ENCODE peak calls at places on chromosomes 11 and 22, in ten cellular contexts. T is body of pancreas; V is epithelial cell of esophagus; H is NCI-H774; Z is effector memory CD4-positive, alpha-beta T cell; X is NCI-H69; K is substantia nigra; G is HTR-8/SVneo; S is activated naive CD4-positive, alpha-beta T cell treated with anti-CD3 and anti-CD28 coated beads, Interleukin-2, amount 50 U/mL, for 16 hours; B is stimulated activated CD8-positive, alpha-beta memory T cell treated with anti-CD3 and anti-CD28 coated beads, Interleukin-15, amount 100 ng/mL, for 24 hours. F is an unnamed sample.

GRCh38 chr11:109123811-109124787 is 297.9 kb upstream of the C11orf87 start:
- DNase-seq in S (no peak), V (no peak), K (no peak), Z (no peak), B (no peak), G (no peak), X (peak), H (no peak), T (peak), F (no peak)

GRCh38 chr22:37020192-37020479 is 594 bp downstream of the MPST start:
- DNase-seq in G (no peak), K (no peak), H (no peak), T (peak), B (no peak), Z (no peak), X (peak), V (peak), S (no peak), F (peak)

GRCh38 chr22:37794376-37794775 is 13.4 kb upstream of the GCAT start:
- DNase-seq in S (no peak), K (no peak), G (no peak), Z (no peak), V (no peak), H (no peak), X (no peak), B (no peak), T (no peak), F (no peak)

GRCh38 chr11:19577849-19578619 is 134.6 kb upstream of the NAV2 start:
- DNase-seq in H (no peak), G (no peak), K (no peak), T (peak), Z (no peak), B (no peak), X (no peak), V (no peak), S (no peak), F (no peak)

GRCh38 chr11:134818531-134818930 is 406.5 kb upstream of the B3GAT1 start:
- DNase-seq in V (peak), B (no peak), T (no peak), S (no peak), H (no peak), Z (no peak), K (no peak), G (no peak), X (no peak), F (no peak)

GRCh38 chr11:69044111-69045013 is 4.4 kb upstream of the TPCN2 start:
- DNase-seq in V (peak), K (peak), S (no peak), B (no peak), G (peak), Z (no peak), H (peak), X (peak), T (peak), F (peak)

GRCh38 chr22:32013200-32013599 is 29.9 kb upstream of the SLC5A1 start:
- DNase-seq in S (no peak), X (no peak), H (no peak), K (no peak), T (no peak), Z (no peak), V (no peak), B (no peak), G (no peak), F (no peak)

GRCh38 chr22:41768420-41768819 is 32.1 kb upstream of the CCDC134 start:
- DNase-seq in G (no peak), T (no peak), Z (no peak), X (no peak), K (no peak), V (peak), H (no peak), B (no peak), S (no peak), F (no peak)

GRCh38 chr11:84526250-84526649 is 1100.9 kb downstream of the DLG2 start:
- DNase-seq in S (no peak), G (no peak), H (no peak), T (no peak), X (no peak), K (no peak), V (no peak), B (no peak), Z (no peak), F (no peak)

GRCh38 chr11:61616443-61616842 is 35.6 kb upstream of the SYT7 start:
- DNase-seq in X (no peak), G (no peak), V (peak), T (no peak), K (no peak), Z (no peak), H (no peak), B (no peak), S (no peak), F (no peak)

GRCh38 chr11:108223449-108224149 is 732 bp downstream of the ATM start:
- DNase-seq in V (no peak), X (peak), K (no peak), T (no peak), S (peak), G (no peak), H (no peak), Z (no peak), B (no peak), F (peak)

GRCh38 chr22:27820896-27821866 is 19.6 kb upstream of the MN1 start:
- DNase-seq in G (no peak), Z (no peak), B (no peak), T (peak), V (no peak), S (no peak), H (no peak), K (no peak), X (no peak), F (no peak)

GRCh38 chr11:8032122-8032521 is 45.0 kb downstream of the EIF3F start:
- DNase-seq in B (no peak), Z (no peak), G (no peak), K (no peak), H (no peak), S (no peak), X (no peak), T (no peak), V (no peak), F (no peak)

GRCh38 chr22:38401336-38402084 is 53.5 kb downstream of the KCNJ4 start:
- DNase-seq in X (peak), G (no peak), H (no peak), V (no peak), Z (no peak), T (no peak), B (no peak), S (no peak), K (no peak), F (no peak)

GRCh38 chr11:61364012-61364396 is 1.8 kb downstream of the TMEM138 start:
- DNase-seq in H (no peak), Z (no peak), S (no peak), B (no peak), X (no peak), V (no peak), T (no peak), G (no peak), K (no peak), F (no peak)

GRCh38 chr11:2558402-2558801 is 113.6 kb downstream of the KCNQ1 start:
- DNase-seq in K (no peak), S (peak), H (no peak), Z (no peak), V (no peak), X (no peak), T (no peak), B (no peak), G (no peak), F (no peak)

GRCh38 chr11:93133710-93134109 is 64.1 kb downstream of the SLC36A4 start:
- DNase-seq in Z (no peak), T (no peak), X (peak), S (no peak), G (no peak), V (peak), H (no peak), K (no peak), B (no peak), F (no peak)

GRCh38 chr22:40385041-40385782 is 14.8 kb downstream of the SGSM3 start:
- DNase-seq in B (no peak), X (no peak), Z (no peak), K (no peak), S (no peak), T (no peak), H (no peak), G (no peak), V (peak), F (no peak)

GRCh38 chr11:126090452-126090851 is 27.8 kb upstream of the CDON start:
- DNase-seq in S (no peak), T (no peak), X (peak), K (no peak), H (peak), G (no peak), B (no peak), Z (no peak), V (no peak), F (peak)

GRCh38 chr22:22576244-22576988 is 17.4 kb upstream of the PRAME start:
- DNase-seq in K (no peak), B (no peak), Z (no peak), V (peak), X (peak), S (peak), G (peak), T (peak), H (peak), F (peak)

GRCh38 chr11:46050065-46050464 is 71.2 kb downstream of the PHF21A start:
- DNase-seq in S (no peak), H (no peak), B (no peak), Z (no peak), G (peak), X (peak), T (peak), K (no peak), V (peak), F (no peak)

GRCh38 chr11:77289737-77290136 is 11.7 kb downstream of the GDPD4 start:
- DNase-seq in H (no peak), B (no peak), V (no peak), X (no peak), S (no peak), T (no peak), G (no peak), K (no peak), Z (no peak), F (no peak)

GRCh38 chr22:44384981-44385610 is 72.3 kb upstream of the SHISAL1 start:
- DNase-seq in V (no peak), X (no peak), G (no peak), H (no peak), B (no peak), Z (no peak), K (no peak), T (no peak), S (no peak), F (no peak)

GRCh38 chr11:128513915-128514681 is 73.3 kb downstream of the ETS1 start:
- DNase-seq in V (no peak), Z (no peak), G (no peak), S (no peak), H (no peak), B (no peak), X (no peak), T (no peak), K (no peak), F (no peak)

GRCh38 chr22:42920101-42920820 is 63.2 kb upstream of the ARFGAP3 start:
- DNase-seq in S (no peak), B (no peak), H (no peak), V (peak), G (no peak), T (peak), K (no peak), X (no peak), Z (no peak), F (no peak)

GRCh38 chr11:130905512-130905911 is 10.8 kb downstream of the SNX19 start:
- DNase-seq in S (no peak), H (no peak), Z (no peak), K (no peak), T (no peak), G (no peak), X (no peak), B (no peak), V (no peak), F (no peak)

GRCh38 chr22:17411213-17411612 is 42.0 kb downstream of the CECR2 start:
- DNase-seq in X (peak), Z (no peak), S (no peak), B (no peak), K (no peak), V (no peak), H (no peak), T (no peak), G (no peak), F (peak)

GRCh38 chr11:101509911-101510310 is 73.9 kb downstream of the TRPC6 start:
- DNase-seq in T (no peak), K (no peak), V (no peak), S (no peak), B (no peak), G (no peak), Z (no peak), H (no peak), X (no peak), F (no peak)

GRCh38 chr11:131932584-131933360 is 562.4 kb downstream of the NTM start:
- DNase-seq in Z (no peak), V (peak), H (peak), X (peak), T (peak), B (no peak), K (no peak), G (no peak), S (no peak), F (peak)

GRCh38 chr22:27726726-27727449 is 74.7 kb downstream of the MN1 start:
- DNase-seq in K (no peak), G (no peak), V (peak), H (no peak), S (no peak), T (no peak), B (no peak), Z (no peak), X (peak), F (peak)